ENCODE peak calls at places on chromosomes 3 and 15, in five cellular contexts. T is body of pancreas, Z is PC-3, C is nucleus accumbens, B is Caki2. K is an unnamed sample.

GRCh38 chr3:132499071-132499470 is 81.8 kb downstream of the DNAJC13 start:
- DNase-seq in T (no peak), Z (no peak), C (no peak), B (no peak), K (no peak)

GRCh38 chr3:58383904-58384303 is 49.7 kb downstream of the PDHB start:
- DNase-seq in T (no peak), Z (peak; percentile 99), C (no peak), B (peak; percentile 84), K (no peak)

GRCh38 chr3:38124324-38125122 is 12.4 kb downstream of the ACAA1 start:
- DNase-seq in T (no peak), Z (peak; percentile 82), C (no peak), B (no peak), K (no peak)

GRCh38 chr3:72446406-72447058 is 401.7 kb downstream of the SHQ1 start:
- DNase-seq in T (no peak), Z (peak; percentile 49), C (no peak), B (peak; percentile 39), K (no peak)

GRCh38 chr3:161500057-161500836 is 3.6 kb downstream of the OTOL1 start:
- DNase-seq in T (no peak), Z (peak; percentile 51), C (no peak), B (no peak), K (no peak)

GRCh38 chr15:89766357-89767311 is 9.5 kb upstream of the MESP2 start:
- DNase-seq in T (peak; percentile 53), Z (no peak), C (no peak), B (no peak), K (no peak)

GRCh38 chr3:141487419-141488345 is 855 bp downstream of the RASA2 start:
- DNase-seq in T (peak; percentile 79), Z (peak; percentile 70), C (no peak), B (peak; percentile 75), K (peak; percentile 85)

GRCh38 chr15:40925495-40925862 is 3.7 kb upstream of the DLL4 start:
- DNase-seq in T (no peak), Z (no peak), C (no peak), B (no peak), K (no peak)

GRCh38 chr3:168065569-168065968 is 30.2 kb downstream of the GOLIM4 start:
- DNase-seq in T (no peak), Z (no peak), C (no peak), B (no peak), K (no peak)

GRCh38 chr15:74235962-74236361 is at the start of gene CCDC33:
- DNase-seq in T (no peak), Z (no peak), C (no peak), B (no peak), K (no peak)

GRCh38 chr15:80003171-80003570 is 32.2 kb upstream of the BCL2A1 start:
- DNase-seq in T (no peak), Z (no peak), C (no peak), B (no peak), K (no peak)

GRCh38 chr15:37794947-37795346 is 139.5 kb upstream of the TMCO5A start:
- DNase-seq in T (no peak), Z (no peak), C (no peak), B (no peak), K (no peak)

GRCh38 chr3:162586591-162586990 is 1090.0 kb downstream of the OTOL1 start:
- DNase-seq in T (no peak), Z (peak; percentile 80), C (no peak), B (peak; percentile 15), K (no peak)

GRCh38 chr3:31810991-31811433 is 170.1 kb downstream of the OSBPL10 start:
- DNase-seq in T (no peak), Z (no peak), C (no peak), B (no peak), K (no peak)

GRCh38 chr3:150078983-150079739 is 108.5 kb upstream of the PFN2 start:
- DNase-seq in T (no peak), Z (peak; percentile 91), C (no peak), B (peak; percentile 51), K (no peak)

GRCh38 chr3:196843435-196844110 is 24.1 kb upstream of the SENP5 start:
- DNase-seq in T (no peak), Z (no peak), C (no peak), B (no peak), K (no peak)

GRCh38 chr15:63834500-63835210 is 907 bp upstream of the HERC1 start:
- DNase-seq in T (no peak), Z (no peak), C (no peak), B (no peak), K (no peak)

K was measured in stimulated activated naive CD4-positive, alpha-beta T cell treated with Interleukin-2 at 50 U/mL for 16 hours.